ENCODE peak calls at places on chromosomes 12 and 14, in four cellular contexts. J is HepG2, D is K562, I is GM12878. R is an unnamed sample.

GRCh38 chr14:33165144-33165925 is 226.7 kb downstream of the NPAS3 start:
- DNase-seq in J (no peak), D (no peak), I (no peak), R (peak)

GRCh38 chr12:67593871-67594330 is 54.6 kb upstream of the DYRK2 start:
- DNase-seq in J (no peak), D (no peak), I (no peak), R (no peak)

GRCh38 chr12:88299567-88300101 is 157.5 kb downstream of the TMTC3 start:
- DNase-seq in J (no peak), D (peak), I (peak), R (no peak)

GRCh38 chr12:49944718-49945117 is 5.8 kb upstream of the AQP2 start:
- DNase-seq in J (no peak), D (no peak), I (no peak), R (no peak)

GRCh38 chr12:28787151-28787550 is 361.9 kb upstream of the FAR2 start:
- DNase-seq in J (no peak), D (no peak), I (no peak), R (no peak)

GRCh38 chr12:76976777-76977465 is 88.4 kb downstream of the E2F7 start:
- DNase-seq in J (no peak), D (no peak), I (no peak), R (no peak)

GRCh38 chr12:23098110-23099049 is 473.4 kb downstream of the ETNK1 start:
- DNase-seq in J (no peak), D (no peak), I (no peak), R (no peak)

GRCh38 chr12:76226956-76227355 is 121.3 kb downstream of the BBS10 start:
- DNase-seq in J (no peak), D (no peak), I (no peak), R (no peak)

GRCh38 chr12:40473979-40474378 is 218.3 kb upstream of the CNTN1 start:
- DNase-seq in J (no peak), D (no peak), I (no peak), R (no peak)

GRCh38 chr12:127125607-127126259 is 1141.2 kb upstream of the TMEM132C start:
- DNase-seq in J (no peak), D (peak), I (peak), R (no peak)

GRCh38 chr12:59940676-59941342 is 345.0 kb downstream of the SLC16A7 start:
- DNase-seq in J (peak), D (no peak), I (no peak), R (no peak)

GRCh38 chr12:90682398-90682797 is 272.6 kb downstream of the CCER1 start:
- DNase-seq in J (no peak), D (no peak), I (no peak), R (no peak)
- TF ChIP-seq JUNB in J (no peak), D (no peak), I (no peak), R (no peak)

GRCh38 chr12:94168041-94168440 is 19.7 kb downstream of the PLXNC1 start:
- DNase-seq in J (no peak), D (no peak), I (no peak), R (no peak)
- TF ChIP-seq EZH2 in J (no peak), D (no peak), I (no peak), R (no peak)

GRCh38 chr12:80208081-80208480 is 108.7 kb downstream of the OTOGL start:
- DNase-seq in J (no peak), D (no peak), I (no peak), R (no peak)

GRCh38 chr12:80216890-80217559 is 117.7 kb downstream of the OTOGL start:
- DNase-seq in J (no peak), D (no peak), I (peak), R (peak)

GRCh38 chr12:80213871-80214270 is 114.5 kb downstream of the OTOGL start:
- DNase-seq in J (no peak), D (no peak), I (no peak), R (no peak)

GRCh38 chr12:80213246-80213645 is 113.9 kb downstream of the OTOGL start:
- DNase-seq in J (no peak), D (no peak), I (no peak), R (no peak)

DNA sequence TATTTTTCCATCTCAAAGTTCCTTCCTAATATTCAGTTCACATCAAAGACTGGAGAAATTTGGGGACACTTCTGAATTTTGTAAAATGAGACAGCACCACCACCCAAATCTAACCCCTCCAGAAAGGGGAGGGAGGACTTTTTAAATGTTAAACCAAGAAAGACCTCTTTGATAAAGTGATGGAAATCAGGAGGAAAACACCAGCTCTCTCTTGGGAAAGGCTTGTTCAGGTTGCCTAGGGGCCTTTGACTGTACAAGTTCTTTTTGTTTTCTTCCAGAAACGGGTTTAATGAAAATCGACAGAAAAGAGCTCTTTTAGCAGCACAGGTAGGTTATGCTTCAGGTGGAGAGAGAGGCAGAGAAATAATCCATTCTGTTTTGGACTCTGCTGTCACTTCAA is 112.3 kb downstream of the OTOGL start:
- DNase-seq in J (no peak), D (no peak), I (no peak), R (no peak)
- H2AFZ ChIP-seq in J (no peak), D (no peak), I (no peak), R (peak)

GRCh38 chr14:61891251-61891650 is 129.0 kb downstream of the SNAPC1 start:
- DNase-seq in J (no peak), D (no peak), I (no peak), R (peak)
- TF ChIP-seq JUNB in J (no peak), D (no peak), I (no peak), R (no peak)

GRCh38 chr14:28779416-28779941 is 12.9 kb downstream of the FOXG1 start:
- DNase-seq in J (no peak), D (no peak), I (no peak), R (no peak)

GRCh38 chr14:28774764-28775738 is 8.5 kb downstream of the FOXG1 start:
- DNase-seq in J (no peak), D (no peak), I (no peak), R (no peak)

GRCh38 chr14:28778718-28779117 is 12.1 kb downstream of the FOXG1 start:
- DNase-seq in J (no peak), D (no peak), I (no peak), R (no peak)

GRCh38 chr14:28776482-28777266 is 10.1 kb downstream of the FOXG1 start:
- DNase-seq in J (no peak), D (no peak), I (no peak), R (no peak)

GRCh38 chr14:28777773-28778606 is 11.4 kb downstream of the FOXG1 start:
- DNase-seq in J (no peak), D (no peak), I (no peak), R (peak)
- TF ChIP-seq EZH2 in J (no peak), D (no peak), I (no peak), R (peak)

GRCh38 chr12:674272-674781 is 11.1 kb upstream of the NINJ2 start:
- DNase-seq in J (no peak), D (no peak), I (peak), R (no peak)
- H2AFZ ChIP-seq in J (peak), D (peak), I (no peak), R (peak)

GRCh38 chr14:67666733-67667132 is 7.7 kb downstream of the VTI1B start:
- DNase-seq in J (no peak), D (no peak), I (no peak), R (no peak)

GRCh38 chr14:67668559-67668958 is 5.9 kb downstream of the VTI1B start:
- DNase-seq in J (no peak), D (no peak), I (peak), R (no peak)

GRCh38 chr14:67663633-67664032 is 10.8 kb downstream of the VTI1B start:
- DNase-seq in J (no peak), D (no peak), I (no peak), R (no peak)

GRCh38 chr14:67665886-67666285 is 8.5 kb downstream of the VTI1B start:
- DNase-seq in J (no peak), D (no peak), I (no peak), R (no peak)
- TF ChIP-seq JUNB in J (no peak), D (no peak), I (no peak), R (no peak)

R was measured in GM23338.